ENCODE peak calls at places on chromosomes 4 and X, in seven cellular contexts. P, L, M, Y, A, X and H are unnamed samples. For H3K4me1, the result is how much of the 10 kb centered on the place peaks cover.

GRCh38 chrX:103794117-103794516 is 17.5 kb downstream of the PLP1 start:
- DNase-seq in P (no peak), L (no peak), M (peak), Y (no peak), A (no peak), X (no peak), H (no peak)

GRCh38 chr4:10186228-10187214 is 69.9 kb upstream of the WDR1 start:
- DNase-seq in P (no peak), L (no peak), M (no peak), Y (no peak), A (no peak), X (no peak), H (peak)

GRCh38 chr4:182448281-182449151 is 205.3 kb downstream of the TENM3 start:
- DNase-seq in P (peak), L (peak), M (peak), Y (peak), A (no peak), X (peak), H (no peak)

GRCh38 chrX:154350429-154351182 is 23.8 kb downstream of the FLNA start:
- DNase-seq in P (no peak), L (peak), M (no peak), Y (no peak), A (no peak), X (no peak), H (no peak)

GRCh38 chr4:159481936-159482335 is 379.1 kb downstream of the RAPGEF2 start:
- DNase-seq in P (no peak), L (no peak), M (no peak), Y (no peak), A (no peak), X (no peak), H (no peak)

GRCh38 chr4:74845834-74846233 is 51.5 kb upstream of the BTC start:
- DNase-seq in P (no peak), L (no peak), M (no peak), Y (no peak), A (no peak), X (no peak), H (no peak)

GRCh38 chrX:153445856-153446635 is at the start of gene TREX2:
- DNase-seq in P (peak), L (no peak), M (no peak), Y (no peak), A (no peak), X (no peak), H (no peak)

GRCh38 chrX:56233682-56234081 is 1.5 kb downstream of the KLF8 start:
- DNase-seq in P (no peak), L (peak), M (no peak), Y (no peak), A (no peak), X (no peak), H (no peak)

GRCh38 chr4:89305028-89305427 is 2.6 kb downstream of the GPRIN3 start:
- DNase-seq in P (no peak), L (no peak), M (no peak), Y (peak), A (no peak), X (no peak), H (no peak)

GRCh38 chr4:180203349-180203748 is 2039.9 kb upstream of the TENM3 start:
- DNase-seq in P (no peak), L (no peak), M (no peak), Y (no peak), A (no peak), X (no peak), H (no peak)

GRCh38 chr4:41318839-41319530 is 62.3 kb downstream of the UCHL1 start:
- DNase-seq in P (no peak), L (no peak), M (no peak), Y (no peak), A (no peak), X (peak), H (no peak)

GRCh38 chr4:165780735-165781134 is 92.3 kb upstream of the TLL1 start:
- DNase-seq in P (no peak), L (no peak), M (no peak), Y (peak), A (no peak), X (no peak), H (no peak)

GRCh38 chr4:184826315-184827266 is 823 bp upstream of the ACSL1 start:
- DNase-seq in P (peak), L (peak), M (peak), Y (peak), A (peak), X (peak), H (peak)

GRCh38 chr4:86264269-86264668 is 95.6 kb downstream of the MAPK10 start:
- DNase-seq in P (no peak), L (no peak), M (peak), Y (no peak), A (no peak), X (no peak), H (peak)

GRCh38 chrX:153564047-153564606 is 34.8 kb downstream of the CCNQ start:
- DNase-seq in P (no peak), L (no peak), M (no peak), Y (no peak), A (no peak), X (no peak), H (no peak)

GRCh38 chr4:42750091-42750490 is 93.2 kb upstream of the ATP8A1 start:
- DNase-seq in P (no peak), L (no peak), M (no peak), Y (peak), A (no peak), X (peak), H (peak)

GRCh38 chr4:124647599-124647998 is 64.9 kb downstream of the ANKRD50 start:
- DNase-seq in P (no peak), L (no peak), M (no peak), Y (no peak), A (no peak), X (no peak), H (no peak)

GRCh38 chrX:56057325-56057724 is 174.8 kb upstream of the KLF8 start:
- DNase-seq in P (peak), L (no peak), M (no peak), Y (no peak), A (no peak), X (no peak), H (no peak)

GRCh38 chrX:107574054-107574683 is 54.1 kb upstream of the PRPS1 start:
- DNase-seq in P (no peak), L (no peak), M (peak), Y (no peak), A (no peak), X (no peak), H (no peak)

GRCh38 chrX:21993265-21993664 is 38.9 kb upstream of the PHEX start:
- DNase-seq in P (peak), L (peak), M (no peak), Y (no peak), A (no peak), X (no peak), H (no peak)

GRCh38 chr4:4610672-4611071 is 68.8 kb upstream of the STX18 start:
- DNase-seq in P (no peak), L (no peak), M (no peak), Y (no peak), A (no peak), X (no peak), H (no peak)

GRCh38 chr4:17812801-17813200 is 2.0 kb downstream of the NCAPG start:
- DNase-seq in P (no peak), L (no peak), M (no peak), Y (no peak), A (no peak), X (peak), H (no peak)

GRCh38 chrX:153539171-153539978 is 21.9 kb downstream of the ATP2B3 start:
- DNase-seq in P (peak), L (peak), M (peak), Y (peak), A (peak), X (peak), H (peak)

GRCh38 chr4:118869808-118870342 is 18.8 kb upstream of the SYNPO2 start:
- DNase-seq in P (no peak), L (no peak), M (peak), Y (no peak), A (no peak), X (peak), H (no peak)

GRCh38 chr4:142475663-142476062 is 370.4 kb downstream of the INPP4B start:
- DNase-seq in P (no peak), L (no peak), M (peak), Y (no peak), A (no peak), X (no peak), H (no peak)

GRCh38 chrX:85611926-85612325 is 232.5 kb upstream of the POF1B start:
- DNase-seq in P (no peak), L (no peak), M (peak), Y (peak), A (no peak), X (peak), H (peak)

GRCh38 chrX:38654302-38654701 is 93.0 kb downstream of the TSPAN7 start:
- DNase-seq in P (no peak), L (no peak), M (peak), Y (peak), A (no peak), X (peak), H (peak)

GRCh38 chr4:39841894-39842293 is 135.8 kb downstream of the PDS5A start:
- DNase-seq in P (no peak), L (no peak), M (no peak), Y (no peak), A (no peak), X (no peak), H (no peak)

GRCh38 chr4:155891058-155891457 is 12.4 kb upstream of the TDO2 start:
- DNase-seq in P (no peak), L (no peak), M (no peak), Y (no peak), A (no peak), X (no peak), H (no peak)

GRCh38 chrX:140504371-140505324 is at the start of gene SOX3:
- DNase-seq in P (no peak), L (no peak), M (no peak), Y (no peak), A (no peak), X (no peak), H (no peak)

GRCh38 chrX:23554304-23554703 is 113.0 kb upstream of the PRDX4 start:
- DNase-seq in P (no peak), L (no peak), M (peak), Y (peak), A (no peak), X (peak), H (peak)

GRCh38 chr4:89563431-89563830 is 255.8 kb upstream of the GPRIN3 start:
- DNase-seq in P (no peak), L (no peak), M (no peak), Y (no peak), A (no peak), X (no peak), H (no peak)

GRCh38 chr4:52983563-52984303 is 121.6 kb downstream of the RASL11B start:
- DNase-seq in P (no peak), L (no peak), M (peak), Y (peak), A (no peak), X (peak), H (peak)

GRCh38 chrX:134543201-134543797 is 83.3 kb downstream of the HPRT1 start:
- DNase-seq in P (no peak), L (no peak), M (no peak), Y (no peak), A (no peak), X (peak), H (no peak)

GRCh38 chr4:127698789-127699200 is 31.4 kb upstream of the SLC25A31 start:
- DNase-seq in P (no peak), L (no peak), M (peak), Y (no peak), A (no peak), X (no peak), H (no peak)

GRCh38 chrX:24879679-24880078 is 136.1 kb downstream of the ARX start:
- DNase-seq in P (no peak), L (no peak), M (no peak), Y (no peak), A (no peak), X (no peak), H (no peak)

GRCh38 chr4:70008771-70009170 is 13.0 kb downstream of the STATH start:
- DNase-seq in P (no peak), L (no peak), M (no peak), Y (no peak), A (no peak), X (no peak), H (no peak)

GRCh38 chrX:31609130-31609529 is 537.3 kb upstream of the FTHL17 start:
- DNase-seq in P (no peak), L (no peak), M (peak), Y (no peak), A (no peak), X (peak), H (no peak)

GRCh38 chr4:76690091-76690905 is 207.6 kb downstream of the SOWAHB start:
- DNase-seq in P (no peak), L (peak), M (peak), Y (no peak), A (no peak), X (no peak), H (no peak)

GRCh38 chr4:76691767-76692689 is 205.9 kb downstream of the SOWAHB start:
- DNase-seq in P (no peak), L (peak), M (no peak), Y (peak), A (no peak), X (no peak), H (no peak)

GRCh38 chr4:76689079-76689817 is 208.7 kb downstream of the SOWAHB start:
- DNase-seq in P (peak), L (peak), M (peak), Y (peak), A (no peak), X (peak), H (no peak)

GRCh38 chr4:76692761-76693160 is 205.2 kb downstream of the SOWAHB start:
- DNase-seq in P (no peak), L (no peak), M (no peak), Y (no peak), A (no peak), X (no peak), H (no peak)

DNA sequence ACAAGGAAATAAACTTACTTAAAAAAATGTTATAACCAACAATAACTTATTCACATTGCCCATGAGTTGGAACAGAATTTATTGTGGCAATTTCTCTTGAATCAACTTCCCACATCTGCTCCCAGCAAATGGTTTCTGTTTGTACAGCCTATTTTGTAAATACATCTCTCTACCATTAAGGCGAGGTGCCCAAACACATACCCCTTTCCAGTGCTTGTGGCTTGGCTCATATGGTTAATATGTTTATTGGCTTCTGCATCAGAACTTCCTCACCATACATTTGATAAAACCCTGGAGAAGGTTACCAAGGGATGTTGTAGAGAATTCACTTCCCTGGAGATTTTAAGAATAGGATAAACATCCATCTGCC is 207.1 kb downstream of the SOWAHB start:
- DNase-seq in P (no peak), L (no peak), M (peak), Y (no peak), A (no peak), X (no peak), H (no peak)
- H3K4me1 ChIP-seq in P (under half), L (under half), M (under half), Y (half or more), A (under half), X (under half), H (under half)

GRCh38 chr4:139840773-139841172 is 175.2 kb downstream of the MGST2 start:
- DNase-seq in P (no peak), L (no peak), M (no peak), Y (no peak), A (no peak), X (no peak), H (no peak)
- H3K4me1 ChIP-seq in P (under half), L (under half), M (under half), Y (under half), A (under half), X (under half), H (under half)

GRCh38 chr4:48340905-48341775 is at the start of gene SLAIN2:
- DNase-seq in P (peak), L (peak), M (peak), Y (peak), A (peak), X (peak), H (peak)
- H3K4me1 ChIP-seq in P (under half), L (under half), M (under half), Y (under half), A (under half), X (under half), H (under half)

GRCh38 chrX:40171513-40172168 is 73.9 kb upstream of the BCOR start:
- DNase-seq in P (peak), L (no peak), M (no peak), Y (no peak), A (no peak), X (peak), H (peak)

GRCh38 chrX:40173662-40174593 is 76.2 kb upstream of the BCOR start:
- DNase-seq in P (peak), L (peak), M (no peak), Y (peak), A (peak), X (peak), H (no peak)

GRCh38 chrX:40172980-40173661 is 75.4 kb upstream of the BCOR start:
- DNase-seq in P (no peak), L (no peak), M (no peak), Y (no peak), A (no peak), X (no peak), H (no peak)

GRCh38 chrX:40170830-40171512 is 73.2 kb upstream of the BCOR start:
- DNase-seq in P (no peak), L (no peak), M (no peak), Y (no peak), A (no peak), X (no peak), H (no peak)

GRCh38 chrX:40172169-40172979 is 74.6 kb upstream of the BCOR start:
- DNase-seq in P (peak), L (peak), M (peak), Y (no peak), A (no peak), X (peak), H (no peak)
- H3K4me1 ChIP-seq in P (half or more), L (under half), M (under half), Y (under half), A (under half), X (under half), H (half or more)

DNA sequence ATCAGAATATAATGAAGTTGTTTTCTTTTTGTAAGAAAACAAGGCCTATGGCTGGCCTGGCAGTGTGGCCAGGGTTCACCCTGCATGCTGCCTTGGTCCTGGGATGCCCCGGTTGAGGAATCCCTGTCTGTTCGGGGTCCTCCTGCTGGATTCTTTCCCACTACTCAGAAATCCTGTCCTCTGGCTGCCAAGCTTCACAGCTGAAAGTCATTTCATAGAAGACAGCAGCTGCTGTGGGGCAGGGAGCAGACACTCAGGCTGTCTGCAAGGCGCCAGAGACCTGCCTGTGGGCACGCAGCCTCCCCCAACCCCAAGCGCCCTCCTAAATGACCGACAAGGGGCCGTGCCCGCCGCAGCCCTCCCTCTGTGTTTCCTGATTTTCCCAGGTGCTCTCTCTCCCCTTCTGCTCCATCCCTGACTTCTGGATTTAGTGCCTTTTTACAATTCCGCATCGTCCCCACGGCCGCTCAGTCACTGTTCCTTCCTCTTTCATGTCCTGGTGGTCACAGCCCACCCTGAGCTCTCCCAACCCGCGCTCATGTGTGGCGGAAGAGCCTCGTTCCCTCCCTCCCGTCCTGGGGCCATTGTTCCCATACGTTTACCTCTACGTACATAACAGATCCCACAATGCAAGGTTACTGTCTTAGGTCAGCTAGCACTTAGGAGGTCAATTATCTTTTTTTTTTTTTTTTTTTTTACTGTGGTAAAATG is 27.5 kb downstream of the ZFYVE28 start:
- DNase-seq in P (no peak), L (no peak), M (no peak), Y (no peak), A (no peak), X (no peak), H (peak)
- H3K4me1 ChIP-seq in P (under half), L (under half), M (under half), Y (under half), A (under half), X (under half), H (half or more)

DNA sequence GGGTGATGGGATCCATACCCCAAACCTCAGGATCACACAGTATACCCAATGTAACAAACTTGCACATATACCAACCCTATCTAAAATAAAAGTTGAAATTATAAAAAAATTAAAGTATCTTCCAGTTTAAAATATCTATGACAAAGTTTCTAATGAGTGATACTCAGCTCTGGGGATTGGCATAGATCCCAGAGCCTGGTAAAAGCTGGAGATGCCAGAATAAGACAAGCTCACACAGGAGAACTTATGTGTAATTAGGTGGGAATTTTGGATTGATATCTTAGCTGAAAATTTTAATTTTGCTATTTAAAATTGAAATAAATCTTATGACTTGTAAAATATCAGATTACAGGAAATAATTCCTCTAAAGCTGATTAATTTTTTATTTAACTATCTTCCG is 686.5 kb downstream of the GABRG1 start:
- DNase-seq in P (no peak), L (no peak), M (no peak), Y (no peak), A (no peak), X (no peak), H (no peak)
- H3K4me1 ChIP-seq in P (under half), L (under half), M (under half), Y (under half), A (under half), X (under half), H (under half)

DNA sequence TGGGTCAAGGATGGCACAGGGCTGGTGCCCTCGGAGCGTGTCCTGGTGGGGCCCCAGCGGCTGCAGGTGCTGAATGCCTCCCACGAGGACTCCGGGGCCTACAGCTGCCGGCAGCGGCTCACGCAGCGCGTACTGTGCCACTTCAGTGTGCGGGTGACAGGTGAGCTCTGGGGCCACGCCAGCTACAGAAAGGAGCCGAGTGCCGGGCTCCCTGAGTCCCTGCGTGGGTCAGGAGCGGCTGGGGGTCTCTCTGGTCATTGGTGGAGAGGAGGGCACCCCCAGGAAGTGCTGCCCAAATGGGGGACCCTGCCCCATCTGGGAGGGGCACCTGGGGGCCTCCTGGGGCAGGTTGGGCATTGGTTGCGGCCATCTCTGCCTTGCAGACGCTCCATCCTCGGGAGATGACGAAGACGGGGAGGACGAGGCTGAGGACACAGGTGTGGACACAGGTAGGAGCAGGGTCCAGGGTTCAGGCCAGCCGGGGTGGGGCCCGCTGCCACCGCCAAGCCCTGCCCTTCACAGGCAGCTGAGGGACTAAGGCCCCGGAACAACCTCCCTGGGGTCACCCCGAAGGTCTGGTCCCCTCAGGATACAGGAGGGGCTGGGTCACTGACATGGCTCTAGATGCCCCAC is 6.4 kb downstream of the FGFR3 start:
- DNase-seq in P (no peak), L (peak), M (no peak), Y (no peak), A (no peak), X (no peak), H (no peak)
- H3K4me1 ChIP-seq in P (under half), L (under half), M (under half), Y (under half), A (under half), X (under half), H (under half)